ENCODE peak calls at places on chromosomes 2 and 18, in eight cellular contexts. O is SK-N-SH, H is neural progenitor cell, X is HCT116, F is GM23248, I is GM23338, P is OCI-LY7, U is PC-3. J is an unnamed sample.
A peak's percentile ranks its signal among the peaks of the same experiment; 100 is the strongest.

GRCh38 chr18:38042496-38042895 is 476.9 kb upstream of the CELF4 start:
- DNase-seq in P (no peak), I (no peak), F (no peak), U (no peak), H (no peak), O (no peak), X (no peak), J (no peak)

GRCh38 chr2:17076535-17076934 is 410.9 kb upstream of the CYRIA start:
- DNase-seq in O (no peak), P (no peak), F (peak; percentile 14), X (no peak), U (no peak), H (no peak), I (no peak), J (no peak)

GRCh38 chr2:195697681-195698220 is 40.7 kb downstream of the SLC39A10 start:
- DNase-seq in I (no peak), X (no peak), O (no peak), U (no peak), F (no peak), H (no peak), P (no peak), J (no peak)

GRCh38 chr2:233658610-233659009 is 13.1 kb upstream of the UGT1A9 start:
- DNase-seq in F (no peak), P (no peak), H (no peak), X (no peak), U (no peak), I (no peak), O (no peak), J (no peak)

GRCh38 chr18:32386466-32386865 is 84.2 kb downstream of the GAREM1 start:
- DNase-seq in X (no peak), I (no peak), H (no peak), F (no peak), O (no peak), P (no peak), U (no peak), J (no peak)

GRCh38 chr2:98623657-98624056 is 15.3 kb downstream of the UNC50 start:
- DNase-seq in I (no peak), O (no peak), P (peak; percentile 35), F (peak; percentile 23), U (no peak), X (no peak), H (no peak), J (no peak)

GRCh38 chr18:23958036-23958435 is 56.5 kb upstream of the TTC39C start:
- DNase-seq in X (no peak), I (no peak), H (no peak), P (no peak), F (peak; percentile 52), U (no peak), O (no peak), J (no peak)

GRCh38 chr2:42050350-42051167 is 2.7 kb downstream of the PKDCC start:
- DNase-seq in F (peak; percentile 30), H (no peak), I (no peak), P (no peak), X (no peak), O (no peak), U (no peak), J (no peak)

GRCh38 chr2:161116463-161116960 is 43.7 kb upstream of the TANK start:
- DNase-seq in H (no peak), O (no peak), F (no peak), P (peak; percentile 40), I (no peak), X (no peak), U (no peak), J (no peak)

GRCh38 chr18:57657566-57657965 is 35.9 kb upstream of the NARS1 start:
- DNase-seq in U (no peak), F (peak; percentile 18), I (no peak), H (no peak), X (no peak), P (no peak), O (no peak), J (no peak)
- TF ChIP-seq EZH2phosphoT487 in U (no peak), F (no peak), I (no peak), H (no peak), X (no peak), P (no peak), O (no peak), J (no peak)

GRCh38 chr2:118321436-118322100 is 233.3 kb downstream of the INSIG2 start:
- DNase-seq in I (peak; percentile 71), X (no peak), F (no peak), H (peak; percentile 52), P (no peak), U (peak; percentile 19), O (no peak), J (no peak)
- H3K4me3 ChIP-seq in I (peak overlapping the region; percentile 28), X (no peak overlapping the region), F (no peak overlapping the region), H (no peak overlapping the region), P (no peak overlapping the region), U (no peak overlapping the region), O (no peak overlapping the region), J (no peak overlapping the region)

DNA sequence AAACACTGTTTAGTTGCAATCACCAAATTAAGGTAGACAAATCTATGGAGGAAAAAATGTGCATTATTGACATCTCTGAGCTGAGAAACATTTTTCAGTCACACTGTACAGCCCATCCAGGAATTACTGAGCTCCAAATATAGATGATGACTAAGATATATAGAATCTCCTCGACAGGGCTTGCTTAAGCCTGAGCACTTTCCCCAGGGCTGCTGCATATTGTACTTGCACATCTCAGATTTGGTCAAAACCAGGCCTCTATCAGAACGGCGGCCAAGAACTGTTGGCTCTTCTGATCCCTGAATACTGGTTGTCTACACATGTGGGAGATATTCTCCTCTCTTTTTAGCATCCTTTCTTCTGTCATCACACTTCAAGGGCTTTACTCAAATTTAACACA is 201.5 kb upstream of the SLC35G4 start:
- DNase-seq in O (no peak), H (no peak), X (no peak), U (no peak), P (no peak), F (peak; percentile 67), I (no peak), J (no peak)
- TF ChIP-seq EZH2phosphoT487 in O (no peak), H (no peak), X (no peak), U (no peak), P (no peak), F (no peak), I (no peak), J (no peak)

GRCh38 chr18:9380571-9381390 is 46.2 kb downstream of the TWSG1 start:
- DNase-seq in H (peak; percentile 17), X (no peak), I (no peak), P (no peak), U (no peak), O (no peak), F (peak; percentile 63), J (no peak)
- H3K4me3 ChIP-seq in H (no peak overlapping the region), X (no peak overlapping the region), I (no peak overlapping the region), P (no peak overlapping the region), U (no peak overlapping the region), O (no peak overlapping the region), F (no peak overlapping the region), J (no peak overlapping the region)

DNA sequence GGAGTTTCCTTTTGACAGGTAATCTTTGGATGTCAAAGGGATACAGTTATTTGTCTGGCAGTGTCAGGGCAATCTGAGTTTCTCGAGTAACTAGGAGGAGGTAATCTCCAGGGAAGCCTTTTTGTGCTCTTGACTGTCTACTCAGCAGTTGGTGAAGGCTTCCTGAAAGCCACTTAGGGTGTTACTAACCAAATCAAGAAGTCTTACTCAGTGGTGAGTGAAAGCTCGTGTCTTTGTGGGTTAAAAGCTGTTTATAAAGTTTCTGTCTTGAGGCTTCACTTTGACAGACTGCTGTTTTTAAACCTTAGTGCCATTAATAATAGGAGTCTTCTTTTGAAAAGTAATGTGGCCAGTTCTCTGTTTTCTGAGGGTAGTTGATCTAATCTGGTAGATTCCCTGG is 1.7 kb downstream of the THSD7B start:
- DNase-seq in P (no peak), F (no peak), O (no peak), I (no peak), U (no peak), H (peak; percentile 19), X (no peak), J (peak; percentile 77)
- TF ChIP-seq EZH2phosphoT487 in P (no peak), F (no peak), O (no peak), I (no peak), U (no peak), H (no peak), X (no peak), J (no peak)

GRCh38 chr2:105335469-105335868 is 1.9 kb upstream of the C2orf49 start:
- DNase-seq in H (no peak), U (no peak), X (no peak), F (no peak), P (no peak), O (no peak), I (no peak), J (no peak)

GRCh38 chr2:105338020-105338385 is 663 bp downstream of the C2orf49 start:
- DNase-seq in P (no peak), H (no peak), X (no peak), F (peak; percentile 56), I (peak; percentile 19), U (no peak), O (no peak), J (no peak)

GRCh38 chr2:105337122-105338019 is at the start of gene C2orf49:
- DNase-seq in X (peak; percentile 72), U (peak; percentile 78), F (peak; percentile 94), H (peak; percentile 96), O (peak; percentile 93), P (peak; percentile 92), I (peak; percentile 96), J (peak; percentile 90)

GRCh38 chr2:105336786-105337121 is 586 bp upstream of the C2orf49 start:
- DNase-seq in F (no peak), I (no peak), U (no peak), P (no peak), H (no peak), O (no peak), X (no peak), J (no peak)

DNA sequence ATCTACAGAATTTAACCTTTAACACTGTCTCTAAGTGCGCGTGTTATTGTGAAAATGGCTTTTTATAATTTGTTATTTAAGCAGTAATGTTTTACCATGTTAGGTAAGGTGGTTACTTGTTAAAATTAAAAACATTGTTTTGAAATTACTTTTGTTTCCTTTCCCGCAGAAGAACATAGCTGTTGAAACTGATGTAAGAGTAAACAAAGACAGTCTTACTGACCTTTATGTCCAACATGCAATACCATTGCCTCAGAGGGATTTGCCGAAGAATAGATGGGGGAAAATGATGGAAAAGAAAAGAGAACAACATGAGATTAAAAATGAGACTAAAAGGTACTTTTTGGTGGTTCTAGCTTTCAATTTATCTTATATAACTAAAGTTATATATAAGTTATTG is 2.1 kb downstream of the C2orf49 start:
- DNase-seq in X (no peak), F (no peak), U (no peak), I (no peak), O (no peak), H (no peak), P (no peak), J (no peak)
- H3K4me3 ChIP-seq in X (no peak overlapping the region), F (peak overlapping the region; percentile 82), U (peak overlapping the region; percentile 100), I (no peak overlapping the region), O (no peak overlapping the region), H (no peak overlapping the region), P (no peak overlapping the region), J (no peak overlapping the region)

J was measured in MM.1S.